ENCODE peak calls at places on chromosomes 16 and 17, in five cellular contexts. P is Caki2, U is tibial artery, D is AG08395, X is AG04450. R is an unnamed sample.

GRCh38 chr17:16926591-16927451 is 45.1 kb downstream of the TNFRSF13B start:
- DNase-seq in D (no peak), P (no peak), X (no peak), U (peak; percentile 13), R (no peak)

GRCh38 chr17:66724581-66725341 is 110.2 kb upstream of the CACNG5 start:
- DNase-seq in X (no peak), P (peak; percentile 10), U (no peak), D (no peak), R (peak; percentile 65)

GRCh38 chr17:80284631-80285030 is 24.0 kb downstream of the RNF213 start:
- DNase-seq in U (no peak), D (no peak), X (no peak), P (no peak), R (no peak)

GRCh38 chr17:77376795-77377751 is 236.3 kb downstream of the SEC14L1 start:
- DNase-seq in D (no peak), P (no peak), X (peak; percentile 79), U (no peak), R (no peak)

GRCh38 chr17:60720763-60721531 is 43.3 kb downstream of the BCAS3 start:
- DNase-seq in D (peak; percentile 64), P (peak; percentile 33), U (no peak), X (peak; percentile 55), R (no peak)

GRCh38 chr17:74452841-74453661 is 13.4 kb upstream of the CD300A start:
- DNase-seq in D (no peak), P (no peak), U (no peak), X (no peak), R (no peak)

GRCh38 chr16:11585460-11586374 is 1.0 kb downstream of the LITAF start:
- DNase-seq in D (no peak), P (peak; percentile 55), X (no peak), U (peak; percentile 42), R (peak; percentile 73)

GRCh38 chr16:66512589-66513404 is 37.1 kb downstream of the TK2 start:
- DNase-seq in D (no peak), U (peak; percentile 67), P (peak; percentile 83), X (no peak), R (no peak)

GRCh38 chr17:34588266-34588665 is 8.9 kb downstream of the TMEM132E start:
- DNase-seq in X (no peak), P (no peak), D (no peak), U (no peak), R (no peak)

GRCh38 chr16:19113577-19114358 is at the start of gene ITPRIPL2:
- DNase-seq in U (peak; percentile 90), X (no peak), D (peak; percentile 92), P (peak; percentile 95), R (peak; percentile 93)

GRCh38 chr17:63701477-63702222 is 1.7 kb upstream of the LIMD2 start:
- DNase-seq in U (no peak), P (no peak), X (no peak), D (no peak), R (peak; percentile 76)

GRCh38 chr17:31525801-31526549 is 134.5 kb downstream of the RAB11FIP4 start:
- DNase-seq in P (no peak), D (peak; percentile 42), X (no peak), U (no peak), R (no peak)

GRCh38 chr17:31745964-31746650 is 112.9 kb downstream of the COPRS start:
- DNase-seq in D (no peak), X (no peak), U (no peak), P (no peak), R (no peak)

GRCh38 chr16:4369006-4369766 is 2.5 kb upstream of the VASN start:
- DNase-seq in X (no peak), U (no peak), P (peak; percentile 54), D (peak; percentile 62), R (no peak)

GRCh38 chr16:86925067-86925791 is 346.9 kb downstream of the FOXL1 start:
- DNase-seq in U (no peak), P (peak; percentile 79), X (peak; percentile 78), D (no peak), R (no peak)

GRCh38 chr17:59505610-59506276 is 59.7 kb upstream of the DHX40 start:
- DNase-seq in D (no peak), U (no peak), X (no peak), P (no peak), R (no peak)

GRCh38 chr16:4902038-4902437 is 34.9 kb downstream of the PPL start:
- DNase-seq in P (no peak), U (no peak), X (no peak), D (no peak), R (no peak)

GRCh38 chr17:81832608-81833159 is 407 bp downstream of the MCRIP1 start:
- DNase-seq in X (no peak), P (peak; percentile 56), U (no peak), D (peak; percentile 28), R (no peak)

GRCh38 chr16:66150691-66151090 is 215.8 kb upstream of the CDH5 start:
- DNase-seq in P (no peak), D (no peak), U (no peak), X (no peak), R (no peak)

GRCh38 chr16:68086860-68087268 is 1.7 kb downstream of the NFATC3 start:
- DNase-seq in X (no peak), P (no peak), U (no peak), D (no peak), R (no peak)

GRCh38 chr17:77326636-77327035 is 185.9 kb downstream of the SEC14L1 start:
- DNase-seq in D (no peak), P (no peak), U (no peak), X (no peak), R (peak; percentile 52)

GRCh38 chr16:70770968-70771552 is 29.9 kb downstream of the VAC14 start:
- DNase-seq in P (peak; percentile 54), X (no peak), D (peak; percentile 71), U (peak; percentile 42), R (no peak)

GRCh38 chr17:43712397-43712796 is 46.2 kb downstream of the SOST start:
- DNase-seq in U (no peak), D (no peak), X (no peak), P (no peak), R (no peak)

GRCh38 chr17:71438631-71439146 is 682.1 kb upstream of the SOX9 start:
- DNase-seq in P (peak; percentile 97), U (peak; percentile 18), X (peak; percentile 86), D (peak; percentile 85), R (no peak)

GRCh38 chr17:56755310-56755709 is 78.4 kb downstream of the C17orf67 start:
- DNase-seq in X (no peak), U (no peak), D (no peak), P (no peak), R (no peak)

GRCh38 chr17:78343099-78343432 is 16.8 kb downstream of the SOCS3 start:
- DNase-seq in X (no peak), P (no peak), U (peak; percentile 82), D (peak; percentile 96), R (peak; percentile 94)

GRCh38 chr17:60704170-60704569 is 26.5 kb downstream of the BCAS3 start:
- DNase-seq in X (no peak), U (no peak), D (no peak), P (no peak), R (no peak)

GRCh38 chr16:47258874-47259461 is 115.2 kb upstream of the NETO2 start:
- DNase-seq in U (no peak), D (peak; percentile 25), P (peak; percentile 2), X (peak; percentile 2), R (no peak)

GRCh38 chr17:151886-152859 is 14.8 kb downstream of the SCGB1C2 start:
- DNase-seq in D (no peak), P (peak; percentile 40), X (no peak), U (no peak), R (peak; percentile 40)

GRCh38 chr17:75518201-75518600 is 1.9 kb downstream of the TSEN54 start:
- DNase-seq in D (no peak), P (no peak), U (no peak), X (no peak), R (no peak)

GRCh38 chr17:39738568-39738901 is 797 bp downstream of the GRB7 start:
- DNase-seq in X (no peak), U (no peak), P (peak; percentile 73), D (no peak), R (no peak)

GRCh38 chr17:37568350-37569053 is 40.7 kb downstream of the SYNRG start:
- DNase-seq in U (no peak), X (no peak), P (no peak), D (no peak), R (no peak)

GRCh38 chr17:26963163-26963503 is 330.8 kb upstream of the WSB1 start:
- DNase-seq in X (no peak), D (no peak), P (no peak), U (no peak), R (peak; percentile 84)

GRCh38 chr16:83955218-83956130 is 2.4 kb downstream of the OSGIN1 start:
- DNase-seq in X (no peak), P (no peak), D (no peak), U (no peak), R (no peak)

GRCh38 chr17:10370209-10370608 is 2.6 kb downstream of the MYH13 start:
- DNase-seq in U (no peak), D (no peak), X (no peak), P (peak; percentile 1), R (no peak)

GRCh38 chr17:2215616-2216364 is 87.8 kb downstream of the SMG6 start:
- DNase-seq in D (peak; percentile 73), X (peak; percentile 85), U (peak; percentile 71), P (no peak), R (peak; percentile 84)